ENCODE peak calls at places on chromosomes 1 and 21, in five cellular contexts. Z is HEK293T, A is GM12878, Y is NT2/D1, I is HepG2. S is an unnamed sample.

GRCh38 chr1:208004851-208005250 is 93.9 kb upstream of the CD34 start:
- DNase-seq in Y (no peak), I (no peak), A (no peak), Z (no peak), S (no peak)

GRCh38 chr1:52613611-52614373 is 11.6 kb downstream of the GPX7 start:
- DNase-seq in A (no peak), I (no peak), Y (peak), Z (no peak), S (no peak)

GRCh38 chr1:218620956-218621355 is 275.8 kb downstream of the TGFB2 start:
- DNase-seq in I (peak), Z (no peak), Y (no peak), A (no peak), S (no peak)

GRCh38 chr1:200911361-200911760 is 16.7 kb downstream of the INAVA start:
- DNase-seq in A (no peak), I (no peak), Z (no peak), Y (no peak), S (no peak)

GRCh38 chr1:51956528-51957509 is 33.7 kb downstream of the RAB3B start:
- DNase-seq in Z (no peak), I (no peak), Y (peak), A (no peak), S (no peak)

GRCh38 chr1:22289251-22289995 is 146.5 kb upstream of the WNT4 start:
- DNase-seq in Z (no peak), Y (no peak), A (no peak), I (no peak), S (no peak)

GRCh38 chr1:12570291-12570690 is 47.7 kb downstream of the DHRS3 start:
- DNase-seq in A (no peak), Y (no peak), Z (no peak), I (no peak), S (no peak)

GRCh38 chr1:2273401-2274090 is 45.4 kb downstream of the SKI start:
- DNase-seq in Z (no peak), A (no peak), I (no peak), Y (no peak), S (no peak)

GRCh38 chr1:188778578-188778977 is 1699.1 kb downstream of the BRINP3 start:
- DNase-seq in A (no peak), Z (no peak), I (no peak), Y (no peak), S (no peak)

GRCh38 chr21:42556960-42557359 is 43.3 kb downstream of the SLC37A1 start:
- DNase-seq in Y (no peak), A (no peak), I (no peak), Z (no peak), S (no peak)

GRCh38 chr1:29672955-29673507 is 436.7 kb downstream of the PTPRU start:
- DNase-seq in Y (no peak), A (no peak), Z (no peak), I (no peak), S (no peak)

GRCh38 chr1:101199637-101199982 is 37.2 kb upstream of the S1PR1 start:
- DNase-seq in Y (no peak), Z (no peak), A (no peak), I (no peak), S (no peak)

GRCh38 chr1:224774378-224774777 is 155.1 kb upstream of the DNAH14 start:
- DNase-seq in Z (no peak), I (no peak), Y (no peak), A (no peak), S (no peak)

GRCh38 chr1:9628541-9629444 is 22.7 kb upstream of the PIK3CD start:
- DNase-seq in Z (no peak), I (no peak), Y (no peak), A (peak), S (peak)

GRCh38 chr21:36321325-36322082 is 1.5 kb downstream of the MORC3 start:
- DNase-seq in I (no peak), Z (no peak), A (no peak), Y (peak), S (no peak)

GRCh38 chr1:156912310-156912709 is 8.1 kb upstream of the LRRC71 start:
- DNase-seq in Z (no peak), I (no peak), A (no peak), Y (no peak), S (no peak)

GRCh38 chr1:172754609-172755008 is 95.7 kb downstream of the FASLG start:
- DNase-seq in Y (no peak), I (no peak), Z (no peak), A (no peak), S (no peak)

GRCh38 chr21:44438531-44439210 is 16.6 kb upstream of the LRRC3 start:
- DNase-seq in Y (no peak), I (no peak), Z (no peak), A (no peak), S (no peak)

GRCh38 chr1:204990059-204990664 is 52.9 kb upstream of the CNTN2 start:
- DNase-seq in Y (no peak), I (no peak), A (no peak), Z (peak), S (no peak)

GRCh38 chr1:39842726-39843305 is 40.5 kb downstream of the TRIT1 start:
- DNase-seq in I (no peak), A (no peak), Y (no peak), Z (no peak), S (no peak)

GRCh38 chr1:156104861-156105546 is 9.5 kb upstream of the LMNA start:
- DNase-seq in Z (no peak), Y (no peak), A (no peak), I (peak), S (no peak)

GRCh38 chr1:3273447-3273846 is 181.0 kb upstream of the ARHGEF16 start:
- DNase-seq in Z (no peak), A (no peak), Y (no peak), I (no peak), S (no peak)

GRCh38 chr1:114208659-114209215 is 55.1 kb upstream of the SYT6 start:
- DNase-seq in Z (no peak), I (no peak), Y (no peak), A (no peak), S (no peak)

GRCh38 chr1:180236698-180237509 is 6.8 kb downstream of the LHX4 start:
- DNase-seq in A (no peak), I (no peak), Y (no peak), Z (no peak), S (no peak)
- TF ChIP-seq SUZ12 in A (no peak), I (no peak), Y (peak), Z (no peak), S (peak)

GRCh38 chr1:10696977-10697376 is 99.5 kb downstream of the CASZ1 start:
- DNase-seq in I (no peak), Z (no peak), Y (no peak), A (no peak), S (no peak)
- TF ChIP-seq SUZ12 in I (no peak), Z (no peak), Y (no peak), A (no peak), S (no peak)

GRCh38 chr1:107389410-107390075 is 248.7 kb downstream of the NTNG1 start:
- DNase-seq in A (peak), Z (no peak), Y (no peak), I (no peak), S (no peak)

GRCh38 chr1:107394301-107394700 is 253.5 kb downstream of the NTNG1 start:
- DNase-seq in Y (no peak), A (no peak), Z (no peak), I (no peak), S (no peak)

GRCh38 chr1:107390076-107390420 is 249.2 kb downstream of the NTNG1 start:
- DNase-seq in Y (no peak), I (no peak), A (no peak), Z (no peak), S (no peak)
- TF ChIP-seq SUZ12 in Y (no peak), I (no peak), A (no peak), Z (no peak), S (no peak)

GRCh38 chr1:86713477-86713876 is 9.1 kb downstream of the SH3GLB1 start:
- DNase-seq in Z (no peak), I (no peak), A (no peak), Y (no peak), S (no peak)

GRCh38 chr1:86714159-86714558 is 9.8 kb downstream of the SH3GLB1 start:
- DNase-seq in I (peak), A (no peak), Z (no peak), Y (no peak), S (no peak)

GRCh38 chr1:86712088-86712860 is 7.9 kb downstream of the SH3GLB1 start:
- DNase-seq in Y (no peak), A (no peak), Z (no peak), I (no peak), S (no peak)

GRCh38 chr1:86718786-86719185 is 14.4 kb downstream of the SH3GLB1 start:
- DNase-seq in Y (no peak), A (no peak), Z (no peak), I (no peak), S (no peak)

GRCh38 chr1:86714561-86715244 is 10.3 kb downstream of the SH3GLB1 start:
- DNase-seq in Y (no peak), I (no peak), A (no peak), Z (no peak), S (no peak)
- TF ChIP-seq SUZ12 in Y (no peak), I (no peak), A (no peak), Z (no peak), S (no peak)